ENCODE peak calls at places on chromosomes 1 and 21, in five cellular contexts. M is effector memory CD4-positive, alpha-beta T cell; X is MCF 10A; S is stimulated activated naive CD4-positive, alpha-beta T cell; C is HEK293T. G is an unnamed sample.

GRCh38 chr1:151013518-151013917 is 5.3 kb downstream of the PRUNE1 start:
- DNase-seq in M (no peak), X (no peak), S (no peak), C (no peak), G (no peak)

GRCh38 chr1:24206516-24207394 is 19.7 kb upstream of the IFNLR1 start:
- DNase-seq in M (no peak), X (peak; percentile 77), S (no peak), C (no peak), G (no peak)

GRCh38 chr1:46004491-46004890 is 127.9 kb downstream of the PIK3R3 start:
- DNase-seq in M (no peak), X (no peak), S (no peak), C (no peak), G (no peak)

GRCh38 chr1:173112129-173112528 is 61.4 kb upstream of the TNFSF18 start:
- DNase-seq in M (no peak), X (peak; percentile 34), S (no peak), C (no peak), G (no peak)

GRCh38 chr21:42746593-42747266 is 93.3 kb downstream of the PDE9A start:
- DNase-seq in M (peak; percentile 19), X (no peak), S (peak; percentile 73), C (no peak), G (no peak)

GRCh38 chr21:25298512-25299491 is 308.5 kb downstream of the MRPL39 start:
- DNase-seq in M (no peak), X (no peak), S (no peak), C (no peak), G (no peak)

GRCh38 chr21:35644523-35644922 is 415.8 kb downstream of the SETD4 start:
- DNase-seq in M (no peak), X (no peak), S (no peak), C (no peak), G (no peak)

GRCh38 chr1:155324717-155325595 is 4.3 kb downstream of the RUSC1 start:
- DNase-seq in M (no peak), X (peak; percentile 50), S (no peak), C (peak; percentile 77), G (peak; percentile 72)

GRCh38 chr21:45294509-45295291 is 7.0 kb upstream of the POFUT2 start:
- DNase-seq in M (no peak), X (no peak), S (no peak), C (peak; percentile 69), G (no peak)

GRCh38 chr1:97942161-97943123 is 21.6 kb upstream of the DPYD start:
- DNase-seq in M (no peak), X (no peak), S (no peak), C (no peak), G (no peak)

GRCh38 chr1:8816831-8817412 is 518 bp downstream of the RERE start:
- DNase-seq in M (no peak), X (peak; percentile 18), S (no peak), C (no peak), G (no peak)

GRCh38 chr1:21913763-21914162 is 23.3 kb downstream of the HSPG2 start:
- DNase-seq in M (no peak), X (no peak), S (no peak), C (no peak), G (no peak)

GRCh38 chr1:206693592-206693991 is 8.9 kb downstream of the MAPKAPK2 start:
- DNase-seq in M (no peak), X (no peak), S (no peak), C (no peak), G (no peak)

GRCh38 chr1:155168456-155169210 is 4.5 kb downstream of the KRTCAP2 start:
- DNase-seq in M (no peak), X (no peak), S (no peak), C (no peak), G (no peak)

GRCh38 chr1:3614755-3615742 is 3.7 kb upstream of the MEGF6 start:
- DNase-seq in M (no peak), X (peak; percentile 39), S (no peak), C (peak; percentile 43), G (no peak)

GRCh38 chr1:168977618-168978017 is 128.9 kb upstream of the ATP1B1 start:
- DNase-seq in M (no peak), X (no peak), S (no peak), C (no peak), G (no peak)

GRCh38 chr1:12056331-12056841 is 6.7 kb upstream of the TNFRSF8 start:
- DNase-seq in M (no peak), X (no peak), S (no peak), C (no peak), G (no peak)

GRCh38 chr1:94608142-94608851 is 66.7 kb upstream of the F3 start:
- DNase-seq in M (no peak), X (no peak), S (no peak), C (no peak), G (peak; percentile 33)

GRCh38 chr1:182783068-182783467 is 6.5 kb upstream of the NPL start:
- DNase-seq in M (no peak), X (no peak), S (no peak), C (no peak), G (no peak)

GRCh38 chr1:160432371-160432786 is 32.0 kb downstream of the VANGL2 start:
- DNase-seq in M (no peak), X (no peak), S (peak; percentile 21), C (no peak), G (no peak)

GRCh38 chr1:97209381-97209780 is 487.8 kb downstream of the PTBP2 start:
- DNase-seq in M (no peak), X (no peak), S (no peak), C (no peak), G (no peak)

GRCh38 chr1:30982937-30983336 is 74.4 kb upstream of the SDC3 start:
- DNase-seq in M (no peak), X (no peak), S (no peak), C (no peak), G (no peak)

GRCh38 chr1:55039342-55040082 is at the start of gene PCSK9:
- DNase-seq in M (no peak), X (no peak), S (no peak), C (no peak), G (peak; percentile 49)

GRCh38 chr1:207241164-207241934 is 80.1 kb upstream of the CD55 start:
- DNase-seq in M (no peak), X (peak; percentile 35), S (no peak), C (no peak), G (peak; percentile 27)

GRCh38 chr1:17909634-17910033 is 154.5 kb downstream of the ACTL8 start:
- DNase-seq in M (no peak), X (peak; percentile 42), S (no peak), C (peak; percentile 45), G (no peak)

GRCh38 chr1:8854270-8854669 is 24.2 kb downstream of the ENO1 start:
- DNase-seq in M (no peak), X (no peak), S (no peak), C (no peak), G (no peak)

GRCh38 chr21:29586696-29587095 is 288.0 kb downstream of the BACH1 start:
- DNase-seq in M (no peak), X (no peak), S (no peak), C (no peak), G (no peak)

GRCh38 chr1:205237526-205238484 is 10.1 kb downstream of the TMCC2 start:
- DNase-seq in M (no peak), X (no peak), S (no peak), C (no peak), G (no peak)

GRCh38 chr1:205630241-205630640 is 1.6 kb downstream of the ELK4 start:
- DNase-seq in M (no peak), X (no peak), S (no peak), C (no peak), G (no peak)

GRCh38 chr1:27726173-27726793 is 522 bp downstream of the FAM76A start:
- DNase-seq in M (peak; percentile 4), X (peak; percentile 27), S (peak; percentile 17), C (peak; percentile 74), G (peak; percentile 32)

GRCh38 chr1:86207323-86207722 is 50.8 kb upstream of the COL24A1 start:
- DNase-seq in M (no peak), X (peak; percentile 95), S (no peak), C (no peak), G (peak; percentile 4)

GRCh38 chr21:32521736-32522360 is 63.5 kb downstream of the TCP10L start:
- DNase-seq in M (no peak), X (no peak), S (no peak), C (no peak), G (no peak)

GRCh38 chr1:207022996-207023679 is 9.4 kb downstream of the C1orf116 start:
- DNase-seq in M (no peak), X (no peak), S (no peak), C (no peak), G (no peak)

GRCh38 chr1:234632225-234632624 is 22.2 kb upstream of the IRF2BP2 start:
- DNase-seq in M (no peak), X (no peak), S (no peak), C (no peak), G (no peak)

GRCh38 chr21:28644762-28645161 is 347.9 kb downstream of the LTN1 start:
- DNase-seq in M (no peak), X (peak; percentile 37), S (no peak), C (no peak), G (no peak)

GRCh38 chr1:59393211-59394180 is 96.6 kb downstream of the FGGY start:
- DNase-seq in M (no peak), X (no peak), S (no peak), C (peak; percentile 61), G (no peak)

GRCh38 chr21:46112731-46113215 is 14.9 kb downstream of the COL6A2 start:
- DNase-seq in M (no peak), X (no peak), S (no peak), C (no peak), G (no peak)

GRCh38 chr1:234925440-234926251 is 203.0 kb downstream of the TOMM20 start:
- DNase-seq in M (no peak), X (peak; percentile 92), S (no peak), C (no peak), G (peak; percentile 84)

GRCh38 chr1:208174736-208175507 is 69.3 kb downstream of the PLXNA2 start:
- DNase-seq in M (no peak), X (no peak), S (no peak), C (no peak), G (no peak)

GRCh38 chr1:32332290-32333079 is 3.5 kb downstream of the MARCKSL1 start:
- DNase-seq in M (no peak), X (no peak), S (no peak), C (no peak), G (no peak)

G was measured in A549.